ENCODE peak calls at places on chromosomes 13 and 19, in six cellular contexts. D is IMR-90, L is mesendoderm, J is mesenchymal stem cell, Q is H1, A is trophoblast cell. T is an unnamed sample.

GRCh38 chr13:97256343-97256783 is 34.2 kb downstream of the MBNL2 start:
- DNase-seq in D (peak), L (peak), J (peak), Q (no peak), A (peak), T (no peak)

GRCh38 chr19:47036233-47036651 is 12.2 kb downstream of the TMEM160 start:
- DNase-seq in D (no peak), L (no peak), J (no peak), Q (no peak), A (no peak), T (no peak)

GRCh38 chr13:30805603-30806011 is 70.3 kb downstream of the ALOX5AP start:
- DNase-seq in D (peak), L (peak), J (no peak), Q (no peak), A (peak), T (no peak)

GRCh38 chr13:106505295-106505694 is 30.2 kb downstream of the EFNB2 start:
- DNase-seq in D (no peak), L (no peak), J (no peak), Q (no peak), A (no peak), T (no peak)

GRCh38 chr13:39051157-39051556 is 12.9 kb downstream of the NHLRC3 start:
- DNase-seq in D (peak), L (peak), J (peak), Q (no peak), A (no peak), T (peak)

GRCh38 chr13:23899555-23899954 is 2.3 kb upstream of the C1QTNF9B start:
- DNase-seq in D (peak), L (no peak), J (peak), Q (no peak), A (no peak), T (no peak)

GRCh38 chr13:21676611-21677021 is 5.7 kb downstream of the FGF9 start:
- DNase-seq in D (no peak), L (peak), J (no peak), Q (no peak), A (no peak), T (peak)

GRCh38 chr19:45615795-45616708 is 14.0 kb upstream of the GPR4 start:
- DNase-seq in D (peak), L (peak), J (peak), Q (peak), A (peak), T (peak)

GRCh38 chr13:110261166-110262081 is 45.5 kb downstream of the COL4A1 start:
- DNase-seq in D (no peak), L (peak), J (peak), Q (no peak), A (no peak), T (no peak)

GRCh38 chr19:47729799-47730520 is 15.4 kb upstream of the NOP53 start:
- DNase-seq in D (no peak), L (peak), J (no peak), Q (no peak), A (no peak), T (no peak)

GRCh38 chr19:17719730-17720486 is 628 bp downstream of the MAP1S start:
- DNase-seq in D (no peak), L (no peak), J (no peak), Q (no peak), A (no peak), T (no peak)

GRCh38 chr19:17402982-17403855 is 2.2 kb downstream of the BST2 start:
- DNase-seq in D (no peak), L (peak), J (peak), Q (no peak), A (no peak), T (peak)

GRCh38 chr19:17107546-17108452 is 32.2 kb downstream of the MYO9B start:
- DNase-seq in D (peak), L (peak), J (peak), Q (no peak), A (peak), T (no peak)

GRCh38 chr13:51645154-51645650 is 60.9 kb downstream of the WDFY2 start:
- DNase-seq in D (peak), L (peak), J (peak), Q (no peak), A (peak), T (no peak)

GRCh38 chr19:29811125-29812079 is at the start of gene CCNE1:
- DNase-seq in D (peak), L (peak), J (peak), Q (no peak), A (peak), T (peak)

GRCh38 chr13:40329682-40330485 is 336.6 kb downstream of the FOXO1 start:
- DNase-seq in D (no peak), L (no peak), J (no peak), Q (no peak), A (no peak), T (no peak)

GRCh38 chr13:73578251-73578875 is 519.6 kb downstream of the KLF5 start:
- DNase-seq in D (peak), L (no peak), J (no peak), Q (no peak), A (no peak), T (no peak)

GRCh38 chr19:533485-534058 is 2.0 kb downstream of the CDC34 start:
- DNase-seq in D (no peak), L (no peak), J (no peak), Q (no peak), A (peak), T (no peak)
- H3K4ac ChIP-seq in D (peak), L (no peak), J (peak), Q (no peak), A (peak), T (peak)

DNA sequence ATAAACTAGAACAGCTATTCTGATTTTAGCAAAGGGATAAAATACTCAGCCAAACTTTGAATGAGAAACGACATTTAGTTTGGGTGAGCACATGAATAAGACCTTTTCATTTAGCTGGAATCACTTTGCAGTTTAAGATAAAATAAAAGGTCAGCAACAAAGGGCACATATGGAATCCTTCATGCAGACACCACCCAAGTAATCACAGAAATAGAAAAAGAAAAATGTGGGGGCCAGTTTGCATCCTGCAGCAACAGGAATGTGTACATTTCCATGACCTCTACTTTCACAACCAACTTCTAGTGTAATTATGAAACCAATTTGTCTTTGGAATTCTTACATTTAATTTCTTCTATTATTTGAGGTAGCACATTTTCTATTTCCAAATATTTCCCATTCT is 1637.4 kb downstream of the PCDH9 start:
- DNase-seq in D (peak), L (no peak), J (peak), Q (no peak), A (no peak), T (no peak)
- H3K4me3 ChIP-seq in D (no peak), L (no peak), J (no peak), Q (no peak), A (no peak), T (no peak)

GRCh38 chr19:7428651-7429113 is 60.2 kb downstream of the PEX11G start:
- DNase-seq in D (no peak), L (no peak), J (no peak), Q (no peak), A (no peak), T (no peak)
- H3K4ac ChIP-seq in D (no peak), L (no peak), J (peak), Q (no peak), A (no peak), T (no peak)

GRCh38 chr19:56538254-56538760 is 441 bp upstream of the ZFP28 start:
- DNase-seq in D (peak), L (peak), J (peak), Q (peak), A (peak), T (peak)

GRCh38 chr19:56538761-56539263 is at the start of gene ZFP28:
- DNase-seq in D (no peak), L (peak), J (no peak), Q (no peak), A (peak), T (no peak)

GRCh38 chr19:56537442-56537841 is 1.3 kb upstream of the ZFP28 start:
- DNase-seq in D (no peak), L (no peak), J (no peak), Q (no peak), A (no peak), T (no peak)
- H3K4me3 ChIP-seq in D (no peak), L (no peak), J (peak), Q (peak), A (no peak), T (no peak)

GRCh38 chr13:32314968-32315254 is 252 bp downstream of the ZAR1L start:
- DNase-seq in D (peak), L (peak), J (peak), Q (no peak), A (no peak), T (peak)

GRCh38 chr13:32316030-32316344 is 679 bp downstream of the BRCA2 start:
- DNase-seq in D (no peak), L (no peak), J (no peak), Q (no peak), A (no peak), T (no peak)

GRCh38 chr13:32314271-32314967 is 744 bp downstream of the ZAR1L start:
- DNase-seq in D (no peak), L (no peak), J (no peak), Q (no peak), A (peak), T (no peak)

GRCh38 chr13:32316476-32316875 is 1.2 kb downstream of the BRCA2 start:
- DNase-seq in D (no peak), L (no peak), J (peak), Q (no peak), A (no peak), T (no peak)

GRCh38 chr13:32315255-32316029 is at the start of the genes BRCA2 and ZAR1L:
- DNase-seq in D (peak), L (peak), J (peak), Q (peak), A (peak), T (peak)
- H3K4ac ChIP-seq in D (peak), L (peak), J (peak), Q (peak), A (peak), T (no peak)

DNA sequence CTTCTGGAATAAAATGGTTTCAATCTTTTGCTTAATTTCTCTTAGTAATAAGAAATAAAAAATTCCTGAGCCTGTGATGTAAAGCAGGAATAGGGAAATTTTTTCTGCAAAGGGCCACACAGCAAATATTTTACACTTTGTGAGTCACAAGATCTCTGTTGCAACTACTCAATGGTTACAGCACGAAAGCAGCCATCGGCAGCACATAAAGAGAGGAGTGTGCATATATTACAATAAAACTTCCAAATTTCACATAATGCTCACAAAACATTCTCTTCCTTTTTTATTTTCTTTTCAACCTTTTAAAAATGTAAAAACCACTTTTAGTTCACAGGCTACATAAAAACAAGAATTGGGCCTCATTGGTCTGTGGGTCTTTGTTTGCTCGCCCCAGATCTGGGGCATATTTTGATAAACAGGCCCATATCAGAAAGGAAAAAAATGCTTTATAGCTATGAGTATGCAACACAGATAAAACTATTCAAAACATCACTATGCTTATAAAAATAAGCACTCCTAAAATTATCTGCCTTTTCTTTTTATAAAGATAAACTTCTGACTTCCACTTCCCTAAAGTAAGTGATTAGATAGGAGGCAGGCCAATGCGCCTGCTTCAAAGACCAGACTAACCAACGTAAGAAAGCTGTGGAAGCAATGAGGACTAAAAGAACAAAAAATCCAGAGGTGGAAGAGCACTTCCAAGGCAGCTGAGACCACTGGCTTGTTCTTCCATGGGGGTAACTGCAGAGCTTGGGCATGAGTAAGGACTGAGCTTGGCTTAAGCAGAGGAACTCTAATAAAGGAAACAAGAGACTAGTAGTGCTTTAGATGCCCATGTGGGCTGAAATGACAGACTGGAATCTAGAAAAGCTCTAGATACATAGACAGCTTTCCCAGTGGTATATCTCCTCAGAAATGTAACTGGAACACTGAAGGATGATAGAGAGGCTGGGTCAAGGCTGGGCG is 26.4 kb downstream of the MYCBP2 start:
- DNase-seq in D (peak), L (peak), J (peak), Q (no peak), A (peak), T (no peak)
- H3K4me3 ChIP-seq in D (no peak), L (no peak), J (no peak), Q (no peak), A (no peak), T (no peak)

GRCh38 chr19:10653482-10653731 is 739 bp upstream of the ILF3 start:
- DNase-seq in D (no peak), L (no peak), J (no peak), Q (no peak), A (no peak), T (no peak)
- H3K4ac ChIP-seq in D (peak), L (peak), J (peak), Q (peak), A (peak), T (peak)

DNA sequence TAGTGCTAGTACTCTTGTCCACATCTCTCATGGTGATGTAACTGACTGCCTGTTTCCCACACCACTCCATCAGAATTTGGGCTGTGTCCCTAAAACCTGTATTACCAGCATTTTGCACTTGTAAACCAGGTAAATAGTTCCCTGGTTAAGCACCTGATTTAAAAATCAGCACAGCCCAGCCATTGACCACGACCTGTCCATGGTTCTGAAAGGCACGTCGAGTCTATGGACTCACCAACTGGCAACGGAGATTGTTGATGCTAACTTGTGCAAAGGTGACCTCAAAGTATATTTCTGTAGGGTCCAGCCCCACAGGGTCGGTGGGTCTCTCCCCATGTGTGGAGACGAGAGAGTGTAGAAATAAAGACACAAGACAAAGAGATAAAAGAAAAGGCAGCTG is 46.7 kb upstream of the ZNF835 start:
- DNase-seq in D (no peak), L (peak), J (no peak), Q (no peak), A (no peak), T (peak)
- H3K4me3 ChIP-seq in D (no peak), L (no peak), J (no peak), Q (no peak), A (no peak), T (no peak)

GRCh38 chr19:1591421-1592022 is 1.1 kb downstream of the MBD3 start:
- DNase-seq in D (no peak), L (peak), J (peak), Q (no peak), A (no peak), T (no peak)
- H3K4ac ChIP-seq in D (peak), L (peak), J (peak), Q (peak), A (peak), T (peak)

GRCh38 chr13:27182054-27182453 is 10.4 kb upstream of the USP12 start:
- DNase-seq in D (no peak), L (no peak), J (no peak), Q (no peak), A (no peak), T (no peak)
- H3K4me3 ChIP-seq in D (no peak), L (no peak), J (no peak), Q (no peak), A (no peak), T (no peak)